ENCODE peak calls at places on chromosome 12, in nine cellular contexts. S is tibial artery, T is fibroblast of pulmonary artery, Z is endothelial cell, V is right atrium auricular region, Y is lung, Q is A549, F is PC-9, D is transverse colon. B is an unnamed sample.

GRCh38 chr12:1820191-1820599 is at the start of gene LRTM2:
- DNase-seq in Q (no peak), F (no peak), Z (no peak), Y (no peak), T (no peak), S (no peak), V (no peak), D (no peak), B (peak; percentile 66)

GRCh38 chr12:42969357-42969756 is 379.8 kb upstream of the PRICKLE1 start:
- DNase-seq in Z (no peak), S (no peak), Q (peak; percentile 56), T (peak; percentile 54), V (peak; percentile 70), F (no peak), D (no peak), Y (no peak), B (no peak)

GRCh38 chr12:79337891-79338290 is 352.9 kb downstream of the PAWR start:
- DNase-seq in S (no peak), T (no peak), Q (no peak), V (no peak), Z (no peak), F (no peak), Y (no peak), D (no peak), B (no peak)

GRCh38 chr12:33825442-33825841 is 196.9 kb upstream of the ALG10 start:
- DNase-seq in Z (no peak), S (no peak), V (no peak), Q (no peak), D (no peak), T (no peak), Y (no peak), F (no peak), B (no peak)

GRCh38 chr12:11584213-11584855 is 65.1 kb upstream of the ETV6 start:
- DNase-seq in S (no peak), Z (no peak), D (no peak), Y (no peak), V (no peak), T (peak; percentile 12), Q (no peak), F (no peak), B (no peak)

GRCh38 chr12:3203713-3204112 is 126.5 kb downstream of the TSPAN9 start:
- DNase-seq in Y (no peak), F (no peak), T (no peak), Q (no peak), Z (no peak), S (no peak), V (no peak), D (no peak), B (no peak)

GRCh38 chr12:44677724-44678123 is 198.4 kb downstream of the NELL2 start:
- DNase-seq in Q (no peak), D (no peak), Z (no peak), T (no peak), F (no peak), V (no peak), Y (no peak), S (no peak), B (no peak)

GRCh38 chr12:124730455-124730932 is 133.2 kb downstream of the SCARB1 start:
- DNase-seq in S (no peak), Q (peak; percentile 73), T (peak; percentile 85), D (no peak), F (no peak), Z (no peak), V (no peak), Y (peak; percentile 65), B (no peak)

GRCh38 chr12:97308576-97309198 is 153.9 kb upstream of the RMST start:
- DNase-seq in Q (peak; percentile 68), Y (no peak), V (no peak), D (no peak), S (no peak), Z (peak; percentile 28), T (peak; percentile 78), F (no peak), B (no peak)

GRCh38 chr12:613996-614726 is 49.1 kb downstream of the NINJ2 start:
- DNase-seq in D (peak; percentile 21), S (no peak), Q (peak; percentile 76), T (peak; percentile 26), V (no peak), F (no peak), Z (no peak), Y (no peak), B (no peak)

GRCh38 chr12:43338848-43339526 is 213.0 kb downstream of the ADAMTS20 start:
- DNase-seq in Z (no peak), Y (no peak), V (no peak), Q (peak; percentile 24), F (peak; percentile 9), S (no peak), D (no peak), T (peak; percentile 75), B (no peak)

GRCh38 chr12:102118874-102119273 is 1.0 kb downstream of the NUP37 start:
- DNase-seq in D (no peak), V (no peak), S (no peak), Y (no peak), Z (no peak), F (no peak), Q (no peak), T (no peak), B (no peak)

GRCh38 chr12:47935196-47935595 is 28.2 kb upstream of the TMEM106C start:
- DNase-seq in Q (no peak), D (no peak), V (no peak), Y (no peak), F (no peak), S (no peak), T (peak; percentile 64), Z (no peak), B (no peak)

GRCh38 chr12:47391566-47391965 is 311.8 kb upstream of the AMIGO2 start:
- DNase-seq in F (no peak), S (no peak), T (no peak), Z (no peak), D (peak; percentile 17), Y (no peak), Q (no peak), V (no peak), B (no peak)

GRCh38 chr12:53782093-53782703 is 30.4 kb upstream of the CISTR start:
- DNase-seq in Z (no peak), V (no peak), Y (no peak), F (no peak), T (no peak), S (no peak), Q (no peak), D (no peak), B (no peak)

GRCh38 chr12:9740109-9740750 is 7.3 kb upstream of the CLECL1 start:
- DNase-seq in S (no peak), D (peak; percentile 24), Q (no peak), Z (no peak), F (no peak), T (no peak), Y (no peak), V (no peak), B (no peak)

GRCh38 chr12:95200128-95200973 is 16.9 kb downstream of the FGD6 start:
- DNase-seq in Y (no peak), Z (no peak), Q (peak; percentile 68), T (peak; percentile 54), F (no peak), D (no peak), V (no peak), S (no peak), B (no peak)

DNA sequence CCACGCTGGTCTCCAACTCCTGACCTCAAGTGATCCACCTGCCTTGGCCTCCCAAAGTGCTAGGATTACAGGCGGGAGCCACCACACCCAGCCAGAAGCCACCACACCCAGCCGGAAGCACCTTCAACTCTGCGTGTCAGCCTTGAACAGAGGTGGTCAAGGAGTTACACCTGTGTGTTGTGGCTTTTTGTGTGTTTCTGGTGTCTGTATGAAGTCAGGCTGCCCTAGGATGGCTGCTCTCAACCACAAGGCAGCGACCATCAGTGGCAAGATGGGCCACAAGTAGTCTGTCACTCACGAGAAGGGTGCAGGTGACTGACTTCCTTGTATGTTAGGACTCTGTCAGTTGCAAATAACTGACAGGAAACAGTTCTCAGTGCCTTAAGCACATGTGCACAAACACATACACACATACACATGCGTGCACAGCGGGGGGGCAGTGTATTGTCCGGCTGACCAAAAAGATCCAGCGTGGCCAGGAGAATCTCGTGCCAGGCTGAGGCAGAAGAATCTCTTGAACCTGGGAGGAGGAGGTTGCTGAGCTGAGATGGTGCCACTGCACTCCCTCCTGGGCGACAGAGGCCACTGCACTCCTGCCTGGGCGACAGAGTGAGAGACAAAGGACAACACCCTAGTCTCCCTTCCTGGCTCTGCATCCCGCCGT is 13.5 kb downstream of the P2RX4 start:
- DNase-seq in V (no peak), D (peak; percentile 70), Q (peak; percentile 39), F (no peak), Z (no peak), Y (no peak), S (no peak), T (no peak), B (no peak)
- TF ChIP-seq CTCF in V (no peak), D (peak; percentile 29), Q (no peak), F (peak; percentile 47), Z (no peak), Y (no peak), S (no peak), T (peak; percentile 14), B (no peak)

DNA sequence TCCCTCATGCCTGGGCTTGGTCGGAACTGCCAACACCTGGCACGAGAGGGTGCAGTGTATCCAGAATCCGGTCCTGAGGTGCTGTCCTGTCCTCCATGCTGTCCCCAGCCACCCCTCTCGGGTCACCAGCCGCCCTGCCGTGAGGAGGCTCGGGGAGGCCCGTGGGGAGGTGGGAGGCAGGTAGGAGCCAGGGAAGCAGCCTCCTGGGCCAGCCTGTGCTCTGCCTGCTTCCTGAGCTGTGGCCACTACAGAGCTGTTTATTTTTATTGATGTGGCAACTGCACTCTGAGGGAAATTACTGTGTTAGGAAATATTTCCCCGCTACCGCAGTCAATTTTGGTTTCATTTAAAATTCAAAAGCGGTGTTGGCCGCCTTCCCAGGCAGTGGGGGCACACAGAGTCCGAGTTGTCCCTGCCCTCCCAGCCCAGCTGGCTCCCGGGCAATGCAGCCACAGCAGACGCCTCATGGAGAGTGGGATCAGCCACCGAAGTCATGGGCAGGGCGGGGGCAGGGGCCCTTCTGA is 18.3 kb downstream of the NOC4L start:
- DNase-seq in S (peak; percentile 35), Y (no peak), D (no peak), F (no peak), Z (no peak), V (no peak), T (peak; percentile 82), Q (no peak), B (peak; percentile 14)
- TF ChIP-seq CTCF in S (no peak), Y (no peak), D (no peak), F (no peak), Z (no peak), V (no peak), T (no peak), Q (no peak), B (no peak)

GRCh38 chr12:98954506-98954905 is 309.4 kb downstream of the APAF1 start:
- DNase-seq in F (no peak), D (no peak), T (no peak), S (no peak), Q (no peak), V (no peak), Y (no peak), Z (no peak), B (no peak)

GRCh38 chr12:98951401-98951800 is 306.3 kb downstream of the APAF1 start:
- DNase-seq in F (no peak), D (no peak), S (no peak), V (no peak), Y (no peak), T (no peak), Z (no peak), Q (no peak), B (no peak)

GRCh38 chr12:98955284-98955683 is 310.2 kb downstream of the APAF1 start:
- DNase-seq in D (no peak), Y (no peak), V (no peak), Q (peak; percentile 52), T (peak; percentile 5), S (no peak), Z (peak; percentile 65), F (no peak), B (no peak)
- TF ChIP-seq CTCF in D (no peak), Y (no peak), V (no peak), Q (peak; percentile 30), T (peak; percentile 21), S (no peak), Z (peak; percentile 73), F (peak; percentile 56), B (peak; percentile 59)

GRCh38 chr12:123238330-123238682 is 5.1 kb downstream of the MTRFR start:
- DNase-seq in T (no peak), D (no peak), Q (no peak), S (no peak), F (no peak), V (no peak), Y (no peak), Z (no peak), B (no peak)
- TF ChIP-seq CTCF in T (no peak), D (no peak), Q (no peak), S (no peak), F (peak; percentile 2), V (no peak), Y (no peak), Z (peak; percentile 9), B (no peak)